ENCODE peak calls at places on chromosomes 1 and 21, in ten cellular contexts. K is left ventricle myocardium inferior, W is AG09309, Z is fibroblast of pulmonary artery, H is NB4, X is fibroblast of lung, C is HCT116, F is A549, M is keratinocyte, I is BE2C. L is an unnamed sample.

GRCh38 chr1:60129916-60130315 is 56.3 kb upstream of the C1orf87 start:
- DNase-seq in K (no peak), W (no peak), Z (peak), H (no peak), X (peak), C (no peak), F (no peak), M (no peak), I (no peak), L (no peak)

GRCh38 chr1:160841079-160841478 is 21.6 kb downstream of the CD244 start:
- DNase-seq in K (no peak), W (no peak), Z (no peak), H (no peak), X (no peak), C (no peak), F (no peak), M (no peak), I (no peak), L (no peak)

GRCh38 chr1:46520063-46520911 is 30.7 kb downstream of the DMBX1 start:
- DNase-seq in K (no peak), W (peak), Z (peak), H (no peak), X (peak), C (peak), F (peak), M (no peak), I (no peak), L (peak)

GRCh38 chr1:198933506-198933905 is 294.7 kb downstream of the PTPRC start:
- DNase-seq in K (no peak), W (no peak), Z (no peak), H (peak), X (no peak), C (no peak), F (no peak), M (no peak), I (no peak), L (peak)

GRCh38 chr1:236222616-236223015 is 59.1 kb downstream of the ERO1B start:
- DNase-seq in K (no peak), W (no peak), Z (no peak), H (no peak), X (no peak), C (no peak), F (no peak), M (no peak), I (no peak), L (no peak)

GRCh38 chr1:146034976-146035469 is 13.5 kb upstream of the HJV start:
- DNase-seq in K (no peak), W (no peak), Z (peak), H (peak), X (no peak), C (no peak), F (peak), M (no peak), I (peak), L (no peak)

GRCh38 chr1:7719468-7720104 is 51.5 kb upstream of the VAMP3 start:
- DNase-seq in K (peak), W (no peak), Z (no peak), H (no peak), X (no peak), C (no peak), F (no peak), M (no peak), I (no peak), L (no peak)

GRCh38 chr1:14662116-14662515 is 63.6 kb downstream of the KAZN start:
- DNase-seq in K (peak), W (no peak), Z (no peak), H (no peak), X (no peak), C (no peak), F (no peak), M (no peak), I (no peak), L (no peak)

GRCh38 chr1:24894002-24894401 is 36.1 kb downstream of the RUNX3 start:
- DNase-seq in K (no peak), W (no peak), Z (no peak), H (no peak), X (no peak), C (no peak), F (no peak), M (no peak), I (no peak), L (no peak)

GRCh38 chr1:51648180-51649109 is 31.6 kb downstream of the OSBPL9 start:
- DNase-seq in K (no peak), W (peak), Z (peak), H (peak), X (peak), C (no peak), F (no peak), M (no peak), I (peak), L (peak)

GRCh38 chr1:31574749-31575372 is 1.5 kb upstream of the TINAGL1 start:
- DNase-seq in K (no peak), W (no peak), Z (no peak), H (no peak), X (no peak), C (no peak), F (no peak), M (peak), I (no peak), L (no peak)

GRCh38 chr1:77876884-77877283 is 11.5 kb upstream of the NEXN start:
- DNase-seq in K (no peak), W (no peak), Z (peak), H (no peak), X (peak), C (no peak), F (no peak), M (no peak), I (no peak), L (peak)

GRCh38 chr1:100360790-100361232 is 8.5 kb downstream of the CDC14A start:
- DNase-seq in K (peak), W (no peak), Z (peak), H (no peak), X (peak), C (no peak), F (no peak), M (no peak), I (no peak), L (peak)

GRCh38 chr1:205631010-205631726 is 643 bp downstream of the ELK4 start:
- DNase-seq in K (peak), W (peak), Z (peak), H (peak), X (peak), C (peak), F (peak), M (peak), I (peak), L (peak)

GRCh38 chr1:12600335-12600734 is 17.7 kb downstream of the DHRS3 start:
- DNase-seq in K (peak), W (no peak), Z (no peak), H (no peak), X (no peak), C (no peak), F (no peak), M (no peak), I (no peak), L (no peak)

GRCh38 chr1:215704089-215704860 is 137.2 kb downstream of the KCTD3 start:
- DNase-seq in K (no peak), W (no peak), Z (peak), H (peak), X (peak), C (no peak), F (no peak), M (no peak), I (no peak), L (no peak)

GRCh38 chr1:208183977-208184901 is 59.9 kb downstream of the PLXNA2 start:
- DNase-seq in K (no peak), W (peak), Z (peak), H (peak), X (peak), C (peak), F (peak), M (peak), I (no peak), L (peak)

GRCh38 chr1:100722211-100722610 is 2.7 kb downstream of the VCAM1 start:
- DNase-seq in K (no peak), W (no peak), Z (no peak), H (no peak), X (no peak), C (no peak), F (no peak), M (no peak), I (no peak), L (peak)

GRCh38 chr21:32717851-32718316 is 9.9 kb downstream of the SYNJ1 start:
- DNase-seq in K (no peak), W (no peak), Z (no peak), H (peak), X (peak), C (no peak), F (no peak), M (no peak), I (no peak), L (peak)

GRCh38 chr1:52264530-52265115 is 101.4 kb downstream of the CC2D1B start:
- DNase-seq in K (no peak), W (no peak), Z (peak), H (no peak), X (peak), C (no peak), F (no peak), M (no peak), I (no peak), L (no peak)

GRCh38 chr1:205665216-205665757 is 15.0 kb downstream of the SLC45A3 start:
- DNase-seq in K (no peak), W (no peak), Z (no peak), H (peak), X (no peak), C (no peak), F (no peak), M (no peak), I (no peak), L (no peak)

GRCh38 chr1:113109908-113110554 is 37.0 kb downstream of the LRIG2 start:
- DNase-seq in K (no peak), W (peak), Z (peak), H (no peak), X (peak), C (no peak), F (peak), M (no peak), I (peak), L (peak)

GRCh38 chr1:232439011-232439410 is 190.9 kb downstream of the SIPA1L2 start:
- DNase-seq in K (no peak), W (no peak), Z (no peak), H (no peak), X (no peak), C (no peak), F (no peak), M (no peak), I (no peak), L (no peak)

GRCh38 chr1:232440325-232441059 is 189.4 kb downstream of the SIPA1L2 start:
- DNase-seq in K (no peak), W (no peak), Z (no peak), H (no peak), X (peak), C (no peak), F (no peak), M (no peak), I (peak), L (peak)

GRCh38 chr1:232435746-232436145 is 194.2 kb downstream of the SIPA1L2 start:
- DNase-seq in K (no peak), W (no peak), Z (peak), H (no peak), X (peak), C (no peak), F (no peak), M (no peak), I (no peak), L (peak)

GRCh38 chr1:232437510-232437909 is 192.4 kb downstream of the SIPA1L2 start:
- DNase-seq in K (no peak), W (no peak), Z (no peak), H (no peak), X (no peak), C (no peak), F (no peak), M (no peak), I (no peak), L (no peak)

DNA sequence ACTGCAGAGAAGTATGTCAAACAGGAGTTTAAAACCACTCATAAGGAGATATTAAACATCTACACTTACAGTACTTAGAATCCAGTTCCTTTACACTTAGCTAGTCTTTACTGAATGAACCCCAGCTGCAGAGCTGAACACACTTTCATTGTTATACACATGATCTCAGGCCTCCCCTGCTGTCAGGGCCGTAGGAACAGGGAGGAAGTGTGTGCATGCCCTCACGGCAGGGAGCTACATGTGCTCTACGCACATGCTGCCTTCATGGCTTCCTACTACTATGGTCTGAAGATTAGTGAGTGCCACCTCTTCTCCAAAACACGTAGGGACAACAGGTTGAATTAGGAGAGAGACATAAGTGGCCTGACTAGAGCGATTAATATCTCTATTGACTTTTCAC is 191.5 kb downstream of the SIPA1L2 start:
- DNase-seq in K (no peak), W (no peak), Z (no peak), H (peak), X (no peak), C (no peak), F (no peak), M (no peak), I (no peak), L (peak)
- H3K4me3 ChIP-seq in K (no peak), W (no peak), Z (no peak), H (no peak), X (no peak), C (no peak), F (no peak), M (no peak), I (no peak), L (no peak)

GRCh38 chr1:22527122-22527521 is 36.2 kb upstream of the EPHA8 start:
- DNase-seq in K (no peak), W (no peak), Z (no peak), H (no peak), X (peak), C (no peak), F (no peak), M (no peak), I (peak), L (no peak)
- TF ChIP-seq CTCF in K (no peak), W (no peak), Z (no peak), H (no peak), X (no peak), C (no peak), F (no peak), M (no peak), I (no peak), L (no peak)

GRCh38 chr1:170662561-170662971 is 1.4 kb upstream of the PRRX1 start:
- DNase-seq in K (no peak), W (no peak), Z (peak), H (no peak), X (no peak), C (no peak), F (no peak), M (no peak), I (no peak), L (peak)
- H3K4me3 ChIP-seq in K (peak), W (peak), Z (peak), H (no peak), X (peak), C (no peak), F (peak), M (peak), I (no peak), L (peak)

GRCh38 chr1:79259390-79260336 is 253.1 kb upstream of the ADGRL4 start:
- DNase-seq in K (no peak), W (peak), Z (peak), H (peak), X (peak), C (no peak), F (peak), M (no peak), I (no peak), L (peak)
- TF ChIP-seq CTCF in K (peak), W (peak), Z (peak), H (no peak), X (peak), C (peak), F (peak), M (no peak), I (peak), L (peak)

DNA sequence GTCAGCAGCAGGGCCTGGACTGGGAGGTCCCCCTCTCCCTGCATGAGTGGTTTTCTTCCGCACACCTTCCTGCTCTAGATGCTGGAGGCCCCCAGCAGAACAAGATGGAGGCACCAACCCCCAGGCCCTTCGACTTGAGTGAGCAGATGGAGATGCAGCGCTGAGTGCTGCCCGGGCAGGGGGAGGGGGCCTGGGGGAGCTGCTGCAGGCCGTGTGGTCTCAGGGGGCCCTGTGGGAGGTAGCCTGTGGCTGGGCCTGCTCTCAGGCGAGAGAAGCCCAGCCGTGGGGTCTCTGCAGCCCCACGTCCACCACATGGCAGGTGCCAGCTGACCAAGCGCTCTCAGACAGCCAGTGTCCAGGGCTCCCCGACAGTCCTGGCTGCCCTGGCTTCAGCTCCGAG is 1.2 kb upstream of the FAAP20 start:
- DNase-seq in K (no peak), W (no peak), Z (no peak), H (no peak), X (no peak), C (no peak), F (no peak), M (no peak), I (no peak), L (no peak)
- H3K4me3 ChIP-seq in K (peak), W (no peak), Z (no peak), H (no peak), X (no peak), C (no peak), F (no peak), M (no peak), I (no peak), L (no peak)

DNA sequence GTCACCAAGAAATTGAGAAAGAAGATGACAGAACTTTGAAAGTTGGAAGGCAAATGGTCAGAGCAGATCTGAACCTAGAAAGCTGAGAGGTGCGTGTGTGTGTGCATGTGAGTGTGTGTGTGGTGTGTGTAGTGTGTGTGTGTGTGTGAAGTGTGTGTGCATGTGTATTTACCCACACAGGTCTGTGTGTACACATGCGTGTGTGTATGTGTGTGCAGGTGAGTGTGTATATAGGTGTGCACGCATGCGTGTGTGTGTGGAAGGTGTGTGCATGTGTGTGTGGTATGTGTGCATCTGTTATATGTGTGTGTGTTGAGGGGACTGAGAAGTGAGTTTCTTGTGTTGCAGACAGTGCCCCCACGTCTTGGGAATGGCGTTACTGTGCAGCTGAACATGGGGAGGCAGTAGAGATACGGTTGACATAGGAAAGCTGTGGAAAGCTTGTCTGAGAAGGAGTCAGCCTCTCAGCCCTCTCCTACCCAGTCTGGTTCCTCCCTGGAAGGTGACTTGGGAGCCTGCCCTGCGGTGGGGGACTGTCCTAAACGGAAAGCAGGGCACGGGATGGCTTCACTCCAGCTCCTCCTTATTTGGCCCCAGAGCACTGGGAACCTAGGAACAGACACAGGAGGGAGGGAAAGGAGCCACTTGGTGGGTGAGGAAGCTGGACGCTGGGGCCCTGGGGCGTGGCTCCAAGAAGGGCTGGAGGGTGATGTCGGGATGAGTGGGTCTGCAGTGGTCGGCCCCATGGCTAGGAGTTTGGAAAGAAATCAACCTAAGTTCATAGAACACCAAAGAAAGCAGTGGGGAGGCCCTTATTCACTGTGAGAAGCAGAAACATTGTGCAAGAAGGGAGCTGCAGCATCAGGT is 97.2 kb downstream of the PCBP3 start:
- DNase-seq in K (no peak), W (no peak), Z (no peak), H (no peak), X (no peak), C (no peak), F (no peak), M (no peak), I (no peak), L (no peak)
- TF ChIP-seq CTCF in K (no peak), W (no peak), Z (no peak), H (no peak), X (no peak), C (no peak), F (no peak), M (no peak), I (peak), L (peak)

DNA sequence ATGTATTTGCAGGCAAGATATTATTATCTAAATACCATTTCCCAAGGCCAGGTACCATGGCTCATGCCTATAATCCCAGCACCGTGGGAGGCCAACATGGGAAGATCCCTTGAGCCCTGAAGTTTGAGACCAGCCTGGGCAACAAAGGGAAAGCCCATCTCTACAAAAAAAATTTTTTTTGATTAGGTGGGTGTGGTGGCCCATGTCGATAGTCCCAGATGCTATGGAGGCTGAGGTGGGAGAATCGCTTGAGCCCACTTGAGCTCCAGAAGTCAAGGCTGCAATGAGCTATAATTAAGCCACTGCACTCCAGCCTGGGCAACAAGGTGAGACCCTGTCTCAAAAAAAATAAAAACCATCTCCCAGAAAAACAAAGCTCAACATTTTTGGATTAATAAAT is 2.2 kb downstream of the STMN1 start:
- DNase-seq in K (no peak), W (no peak), Z (no peak), H (no peak), X (no peak), C (no peak), F (no peak), M (no peak), I (no peak), L (no peak)
- H3K4me3 ChIP-seq in K (no peak), W (peak), Z (peak), H (peak), X (peak), C (no peak), F (peak), M (peak), I (peak), L (peak)